ENCODE peak calls at places on chromosomes 5 and 9, in nine cellular contexts. G is H9, T is transverse colon, E is breast epithelium, S is fibroblast of lung, U is heart left ventricle, P is HepG2, Y is mammary epithelial cell, A is sigmoid colon. L is an unnamed sample. For H3K4me1, the result is how much of the 10 kb centered on the place peaks cover.

GRCh38 chr9:81589819-81590218 is 99.5 kb downstream of the TLE1 start:
- DNase-seq in U (no peak), E (no peak), S (no peak), P (no peak), Y (no peak), A (no peak), G (no peak), T (no peak), L (no peak)

GRCh38 chr9:95018099-95018927 is 291.8 kb downstream of the AOPEP start:
- DNase-seq in U (peak), E (peak), T (no peak), P (peak), Y (peak), S (peak), G (no peak), A (peak), L (peak)

GRCh38 chr5:16411741-16412455 is 53.7 kb downstream of the ZNF622 start:
- DNase-seq in Y (peak), T (peak), A (no peak), G (no peak), S (no peak), P (no peak), U (no peak), E (no peak), L (no peak)

GRCh38 chr5:43482490-43483064 is 1.1 kb downstream of the TMEM267 start:
- DNase-seq in T (no peak), P (peak), A (no peak), G (no peak), S (peak), E (no peak), U (no peak), Y (peak), L (no peak)

GRCh38 chr9:16333697-16334096 is 536.8 kb downstream of the BNC2 start:
- DNase-seq in U (no peak), A (no peak), P (no peak), S (no peak), G (no peak), E (no peak), Y (no peak), T (no peak), L (no peak)

GRCh38 chr9:22119537-22120167 is 110.5 kb upstream of the CDKN2B start:
- DNase-seq in T (no peak), S (peak), E (no peak), P (peak), U (peak), Y (peak), G (no peak), A (no peak), L (no peak)

GRCh38 chr5:76788362-76788761 is 30.5 kb upstream of the F2RL1 start:
- DNase-seq in E (no peak), T (peak), A (no peak), Y (no peak), G (no peak), U (no peak), S (no peak), P (peak), L (no peak)

GRCh38 chr9:124139001-124139400 is 118.7 kb upstream of the NEK6 start:
- DNase-seq in E (no peak), Y (no peak), U (no peak), S (peak), P (no peak), T (no peak), A (no peak), G (no peak), L (no peak)

GRCh38 chr9:116861321-116861720 is 174.2 kb downstream of the TRIM32 start:
- DNase-seq in A (no peak), S (no peak), P (no peak), E (no peak), G (no peak), Y (no peak), U (no peak), T (no peak), L (no peak)

GRCh38 chr5:9922719-9923118 is 292.6 kb upstream of the TAS2R1 start:
- DNase-seq in A (no peak), Y (no peak), S (no peak), T (no peak), E (no peak), G (no peak), P (no peak), U (no peak), L (no peak)

GRCh38 chr9:111429175-111429574 is 55.0 kb downstream of the ECPAS start:
- DNase-seq in A (no peak), E (no peak), U (no peak), Y (no peak), S (no peak), P (peak), T (no peak), G (no peak), L (no peak)

GRCh38 chr9:107600060-107600573 is 110.5 kb upstream of the KLF4 start:
- DNase-seq in P (no peak), U (peak), G (no peak), E (no peak), T (no peak), S (no peak), A (peak), Y (no peak), L (no peak)

GRCh38 chr5:13939647-13940046 is 4.8 kb downstream of the DNAH5 start:
- DNase-seq in E (no peak), G (no peak), U (no peak), P (no peak), T (no peak), S (no peak), A (no peak), Y (no peak), L (no peak)

GRCh38 chr5:10106285-10106684 is 143.4 kb downstream of the ATPSCKMT start:
- DNase-seq in S (no peak), T (no peak), G (no peak), U (no peak), P (no peak), E (no peak), A (no peak), Y (no peak), L (no peak)

GRCh38 chr5:7628248-7628647 is 222.7 kb downstream of the CFAP90 start:
- DNase-seq in T (no peak), U (no peak), E (no peak), S (no peak), A (no peak), Y (no peak), G (no peak), P (no peak), L (no peak)

GRCh38 chr9:98187926-98188325 is 4.5 kb downstream of the CORO2A start:
- DNase-seq in E (no peak), U (no peak), S (no peak), Y (peak), G (no peak), T (no peak), P (no peak), A (no peak), L (no peak)

GRCh38 chr5:152503206-152503605 is 98.1 kb upstream of the NMUR2 start:
- DNase-seq in U (no peak), Y (no peak), A (no peak), T (no peak), G (no peak), S (no peak), P (no peak), E (no peak), L (no peak)

GRCh38 chr5:114390431-114390830 is 28.6 kb downstream of the KCNN2 start:
- DNase-seq in P (no peak), U (no peak), T (no peak), S (peak), A (no peak), E (no peak), Y (no peak), G (no peak), L (no peak)

GRCh38 chr9:3980771-3981170 is 319.1 kb downstream of the GLIS3 start:
- DNase-seq in G (no peak), S (peak), P (no peak), U (no peak), E (no peak), Y (no peak), A (no peak), T (no peak), L (no peak)

GRCh38 chr5:148730955-148731898 is 76.9 kb upstream of the HTR4 start:
- DNase-seq in G (peak), S (peak), P (peak), U (peak), A (peak), Y (peak), E (peak), T (peak), L (no peak)

GRCh38 chr9:83034587-83034986 is 28.4 kb downstream of the RASEF start:
- DNase-seq in A (no peak), S (no peak), T (no peak), G (no peak), U (no peak), P (no peak), E (no peak), Y (peak), L (no peak)

GRCh38 chr9:25481377-25481776 is 196.9 kb downstream of the TUSC1 start:
- DNase-seq in A (no peak), P (no peak), Y (no peak), U (no peak), G (no peak), S (no peak), T (no peak), E (no peak), L (no peak)

GRCh38 chr5:61290815-61291214 is 41.2 kb upstream of the ZSWIM6 start:
- DNase-seq in T (peak), P (peak), Y (no peak), A (peak), E (no peak), U (no peak), G (no peak), S (peak), L (no peak)

GRCh38 chr5:1476967-1477310 is 31.7 kb upstream of the SLC6A3 start:
- DNase-seq in Y (no peak), G (no peak), T (no peak), E (no peak), S (no peak), P (no peak), A (peak), U (no peak), L (peak)

GRCh38 chr5:169566202-169566601 is 17.4 kb upstream of the SPDL1 start:
- DNase-seq in Y (no peak), S (no peak), T (no peak), P (no peak), E (no peak), G (no peak), U (no peak), A (no peak), L (no peak)

GRCh38 chr5:756865-757345 is 27.6 kb downstream of the ZDHHC11B start:
- DNase-seq in U (peak), S (no peak), E (peak), A (peak), T (peak), Y (no peak), P (peak), G (no peak), L (peak)

GRCh38 chr9:133576591-133577462 is 32.4 kb downstream of the FAM163B start:
- DNase-seq in T (no peak), E (no peak), S (no peak), P (no peak), Y (no peak), A (no peak), G (no peak), U (peak), L (no peak)

GRCh38 chr5:10633271-10634049 is 69.6 kb downstream of the ANKRD33B start:
- DNase-seq in P (no peak), E (no peak), G (no peak), A (no peak), U (no peak), S (no peak), Y (no peak), T (no peak), L (peak)

GRCh38 chr5:68216737-68217231 is 1.2 kb downstream of the PIK3R1 start:
- DNase-seq in G (no peak), E (no peak), U (no peak), P (no peak), A (no peak), T (no peak), Y (peak), S (peak), L (no peak)

GRCh38 chr5:52808316-52808901 is 20.7 kb downstream of the ITGA1 start:
- DNase-seq in A (no peak), Y (no peak), E (no peak), T (no peak), P (no peak), U (no peak), G (no peak), S (peak), L (no peak)

DNA sequence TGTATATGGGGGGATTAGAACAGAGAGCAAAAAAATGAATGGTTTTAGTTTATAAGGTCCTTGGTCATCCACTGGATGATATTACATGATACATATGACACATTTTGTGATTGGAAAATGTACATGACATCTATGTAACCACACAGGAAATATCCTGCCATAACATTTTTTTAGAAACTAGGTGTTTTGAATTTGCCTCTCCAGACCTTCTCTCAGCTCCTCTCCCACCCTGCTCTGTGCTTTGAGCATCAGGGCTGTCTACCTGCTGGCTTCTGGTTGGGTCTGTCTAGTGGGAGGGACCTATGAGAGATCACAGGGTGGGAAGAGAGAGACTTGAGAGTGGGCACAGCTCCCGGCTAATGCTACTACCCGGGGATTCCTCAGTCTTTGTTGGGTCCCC is 24.4 kb downstream of the AKNA start:
- DNase-seq in A (no peak), U (no peak), G (no peak), S (no peak), P (no peak), E (no peak), T (no peak), Y (no peak), L (peak)
- H3K4me1 ChIP-seq in A (under half), U (under half), G (under half), S (under half), P (under half), E (under half), T (under half), Y (under half), L (under half)

DNA sequence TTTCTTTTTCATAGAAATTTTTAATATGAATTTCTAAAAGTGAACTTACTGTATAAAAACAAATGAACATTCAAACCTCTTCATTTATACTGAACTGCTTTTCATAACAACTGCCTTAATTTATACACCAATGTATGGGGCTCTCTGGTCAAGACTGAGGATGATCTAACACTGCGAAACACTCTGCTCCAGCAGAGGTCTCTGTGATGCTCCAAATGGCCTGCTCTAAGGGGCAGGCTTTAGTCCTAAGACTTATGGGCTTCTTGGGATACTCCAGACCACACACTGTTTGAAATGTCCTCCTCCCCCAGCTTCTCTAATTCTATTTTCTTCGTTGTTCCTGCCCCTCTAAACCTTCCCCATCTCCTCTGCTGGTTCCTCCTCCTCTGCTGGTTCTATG is 58.5 kb downstream of the LIFR start:
- DNase-seq in S (peak), G (no peak), A (no peak), U (no peak), E (no peak), Y (no peak), P (peak), T (no peak), L (no peak)
- TF ChIP-seq CTCF in S (peak), G (peak), A (no peak), U (no peak), E (no peak), Y (no peak), P (peak), T (no peak), L (no peak)

GRCh38 chr5:32129074-32129598 is 45.0 kb downstream of the GOLPH3 start:
- DNase-seq in A (no peak), T (no peak), Y (no peak), U (no peak), E (no peak), G (no peak), P (no peak), S (no peak), L (no peak)
- H3K27ac ChIP-seq in A (peak), T (peak), Y (no peak), U (no peak), E (no peak), G (no peak), P (no peak), S (no peak), L (no peak)

GRCh38 chr9:93218161-93218560 is 34.2 kb downstream of the WNK2 start:
- DNase-seq in A (no peak), G (no peak), E (no peak), S (no peak), T (no peak), Y (no peak), P (no peak), U (peak), L (peak)

GRCh38 chr9:93218671-93219420 is 34.9 kb downstream of the WNK2 start:
- DNase-seq in Y (no peak), G (no peak), E (no peak), T (no peak), P (no peak), A (no peak), S (no peak), U (no peak), L (no peak)

GRCh38 chr9:93220627-93221425 is 36.9 kb downstream of the WNK2 start:
- DNase-seq in T (no peak), S (no peak), P (no peak), G (no peak), A (no peak), U (no peak), Y (no peak), E (no peak), L (no peak)

GRCh38 chr9:93217706-93218105 is 33.8 kb downstream of the WNK2 start:
- DNase-seq in Y (no peak), E (no peak), U (no peak), T (peak), P (no peak), S (no peak), G (no peak), A (no peak), L (peak)

DNA sequence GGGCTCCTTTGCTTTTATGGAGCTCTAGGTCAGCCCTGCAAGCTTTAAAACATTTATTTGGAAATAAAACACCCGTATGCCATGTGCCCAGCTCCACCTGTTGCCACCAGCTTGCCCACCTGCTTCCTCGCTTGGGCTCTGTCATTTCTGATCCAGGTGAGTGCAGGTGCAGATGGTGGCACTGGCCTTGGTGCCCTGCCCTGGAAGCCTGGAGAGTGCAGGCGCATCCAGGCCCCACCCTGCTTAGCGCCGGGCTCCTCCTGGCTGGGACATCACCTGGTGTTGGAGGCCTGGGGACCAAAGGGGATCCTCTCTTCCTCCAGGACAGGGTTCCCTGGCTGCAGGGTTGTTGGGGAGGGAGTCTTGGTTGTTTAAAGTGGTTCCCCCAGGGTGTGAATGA is 35.8 kb downstream of the WNK2 start:
- DNase-seq in S (no peak), A (no peak), T (no peak), Y (no peak), E (no peak), P (no peak), G (no peak), U (no peak), L (no peak)
- H3K4me1 ChIP-seq in S (under half), A (under half), T (half or more), Y (under half), E (under half), P (under half), G (under half), U (under half), L (under half)

DNA sequence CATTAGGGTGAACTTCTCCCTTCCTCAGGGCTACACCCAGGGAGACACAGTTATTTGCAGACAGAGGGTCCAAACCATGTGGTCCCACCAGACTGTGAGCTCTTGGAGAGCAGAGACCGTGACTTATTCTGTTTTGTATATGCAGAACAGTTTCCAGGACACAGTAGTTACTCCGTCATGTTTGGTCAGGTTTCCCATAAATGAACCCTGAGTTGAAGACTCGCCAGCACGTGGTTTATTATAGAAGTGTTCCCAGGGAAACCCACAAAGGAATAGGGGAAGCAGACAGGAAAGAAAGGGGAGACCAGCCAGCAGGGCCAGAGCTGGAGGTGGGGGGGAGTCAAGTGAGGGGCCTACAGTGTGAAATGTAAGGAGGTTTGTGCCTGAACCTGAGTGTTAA is 19.1 kb upstream of the WHRN start:
- DNase-seq in U (no peak), Y (no peak), E (no peak), S (peak), P (no peak), A (peak), T (no peak), G (no peak), L (no peak)
- TF ChIP-seq CTCF in U (no peak), Y (no peak), E (no peak), S (no peak), P (no peak), A (no peak), T (no peak), G (no peak), L (no peak)

GRCh38 chr5:140270008-140270407 is 32.9 kb downstream of the PFDN1 start:
- DNase-seq in U (no peak), E (no peak), S (no peak), P (no peak), G (no peak), Y (no peak), T (no peak), A (no peak), L (no peak)

GRCh38 chr5:140267559-140268018 is 35.3 kb downstream of the PFDN1 start:
- DNase-seq in A (no peak), U (no peak), T (no peak), S (no peak), P (no peak), Y (no peak), G (no peak), E (no peak), L (no peak)

GRCh38 chr5:140265845-140266244 is 37.1 kb downstream of the PFDN1 start:
- DNase-seq in U (no peak), S (no peak), Y (no peak), A (no peak), G (no peak), E (no peak), T (no peak), P (no peak), L (no peak)

GRCh38 chr5:140266471-140267200 is 36.3 kb downstream of the PFDN1 start:
- DNase-seq in P (no peak), T (no peak), S (no peak), G (no peak), Y (no peak), E (no peak), A (no peak), U (no peak), L (no peak)

DNA sequence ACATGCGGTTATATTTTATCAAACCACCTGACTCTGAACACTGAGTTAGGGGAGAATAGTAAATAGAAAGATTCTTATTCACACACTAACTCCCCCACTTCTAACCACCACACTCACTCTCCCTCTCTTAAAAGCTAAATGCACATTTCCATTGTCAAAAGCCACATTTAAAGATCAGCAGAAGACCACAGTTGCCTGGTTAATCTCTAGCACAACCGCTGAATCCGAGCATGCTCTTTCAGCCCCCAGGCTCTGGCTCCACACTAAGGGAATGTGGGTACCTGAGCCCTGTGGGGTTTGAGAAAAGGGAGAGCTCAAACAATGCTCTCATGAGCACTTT is 35.7 kb downstream of the PFDN1 start:
- DNase-seq in G (no peak), A (no peak), P (no peak), T (no peak), E (no peak), S (no peak), U (no peak), Y (no peak), L (no peak)
- H3K27ac ChIP-seq in G (no peak), A (no peak), P (no peak), T (no peak), E (peak), S (no peak), U (peak), Y (no peak), L (no peak)

GRCh38 chr9:136541179-136541578 is 4.7 kb downstream of the NOTCH1 start:
- DNase-seq in Y (no peak), S (no peak), A (no peak), T (no peak), G (no peak), U (no peak), E (no peak), P (no peak), L (no peak)

GRCh38 chr9:136537896-136538598 is 7.8 kb downstream of the NOTCH1 start:
- DNase-seq in A (no peak), P (no peak), U (no peak), T (no peak), Y (no peak), E (no peak), S (peak), G (no peak), L (no peak)

GRCh38 chr9:136538599-136539426 is 7.0 kb downstream of the NOTCH1 start:
- DNase-seq in P (no peak), E (no peak), A (no peak), T (peak), U (peak), G (no peak), S (no peak), Y (no peak), L (no peak)

GRCh38 chr9:136541709-136542108 is 4.1 kb downstream of the NOTCH1 start:
- DNase-seq in U (no peak), T (no peak), G (no peak), E (no peak), A (no peak), Y (no peak), P (no peak), S (no peak), L (no peak)

GRCh38 chr9:136539427-136540412 is 6.1 kb downstream of the NOTCH1 start:
- DNase-seq in U (peak), S (peak), P (no peak), T (peak), A (peak), Y (no peak), E (peak), G (peak), L (peak)
- H3K4me1 ChIP-seq in U (under half), S (under half), P (under half), T (half or more), A (half or more), Y (under half), E (under half), G (under half), L (half or more)